ENCODE peak calls at places on chromosomes 12 and 14, in nine cellular contexts. F is stimulated activated CD8-positive, alpha-beta memory T cell treated with anti-CD3 and anti-CD28 coated beads, Interleukin-15, amount 100 ng/mL, for 4 hours; T is psoas muscle; D is fibroblast of lung; A is left colon; G is GM04504; I is activated CD4-positive, alpha-beta T cell treated with anti-CD3 and anti-CD28 coated beads, Interleukin-2, amount 50 U/mL, for 1 hour; Y is GM23338; L is NCI-H748 treated with DMSO at 0.1 percent for 48 hours. O is an unnamed sample.

GRCh38 chr14:90575781-90576180 is 179.0 kb downstream of the CALM1 start:
- DNase-seq in F (no peak), T (no peak), D (no peak), A (no peak), G (no peak), I (no peak), Y (no peak), L (no peak), O (no peak)

GRCh38 chr12:56631790-56632700 is 1.9 kb upstream of the BAZ2A start:
- DNase-seq in F (peak), T (peak), D (peak), A (peak), G (no peak), I (peak), Y (peak), L (peak), O (peak)

GRCh38 chr12:124744659-124745467 is 118.8 kb downstream of the SCARB1 start:
- DNase-seq in F (no peak), T (no peak), D (no peak), A (no peak), G (no peak), I (no peak), Y (peak), L (no peak), O (peak)

GRCh38 chr12:2783936-2784600 is 10.7 kb upstream of the FKBP4 start:
- DNase-seq in F (peak), T (peak), D (peak), A (no peak), G (no peak), I (peak), Y (peak), L (peak), O (peak)

GRCh38 chr14:43483415-43483814 is 1023.7 kb downstream of the FSCB start:
- DNase-seq in F (no peak), T (no peak), D (no peak), A (no peak), G (no peak), I (no peak), Y (no peak), L (no peak), O (no peak)

GRCh38 chr12:77232045-77232444 is 166.7 kb upstream of the E2F7 start:
- DNase-seq in F (no peak), T (no peak), D (peak), A (no peak), G (peak), I (no peak), Y (no peak), L (no peak), O (peak)

GRCh38 chr12:25251749-25252148 is 1.0 kb upstream of the KRAS start:
- DNase-seq in F (no peak), T (no peak), D (no peak), A (no peak), G (no peak), I (no peak), Y (peak), L (no peak), O (no peak)

GRCh38 chr12:92621312-92621711 is 81.5 kb upstream of the PLEKHG7 start:
- DNase-seq in F (no peak), T (no peak), D (no peak), A (no peak), G (no peak), I (no peak), Y (no peak), L (no peak), O (no peak)

GRCh38 chr12:109358154-109358869 is 10.6 kb downstream of the MYO1H start:
- DNase-seq in F (no peak), T (no peak), D (no peak), A (no peak), G (no peak), I (no peak), Y (no peak), L (no peak), O (peak)

GRCh38 chr14:51716610-51717009 is 64.9 kb downstream of the FRMD6 start:
- DNase-seq in F (no peak), T (no peak), D (peak), A (no peak), G (no peak), I (no peak), Y (no peak), L (no peak), O (peak)

O was measured in adipocyte.